ENCODE peak calls at places on chromosomes 11 and 22, in nine cellular contexts. U is AG09309; Z is posterior vena cava; F is stimulated activated naive CD8-positive, alpha-beta T cell treated with anti-CD3 and anti-CD28 coated beads, Interleukin-15, amount 100 ng/mL, for 72 hours; P is anterior cingulate cortex; Q is GM19239; R is activated T-helper 1 cell treated with anti-CD3 and anti-CD28 coated beads, Interleukin-12 subunit alpha, Interleukin-12 subunit beta, Interleukin-2, Interleukin-4 antibody, amounts not matched to agents 30 ng/mL and 10 ng/mL and 1 ng/mL, durations not matched to agents 14 hours and 24 hours and 36 hours; S is astrocyte of the cerebellum; A is activated naive CD4-positive, alpha-beta T cell treated with anti-CD3 and anti-CD28 coated beads, Interleukin-2, amount 50 U/mL, for 16 hours. L is an unnamed sample.

GRCh38 chr22:49216579-49216978 is 611.1 kb downstream of the BRD1 start:
- DNase-seq in Q (no peak), U (no peak), R (no peak), S (no peak), F (no peak), P (no peak), Z (peak; percentile 47), A (no peak), L (no peak)

GRCh38 chr22:39773976-39774539 is 119.5 kb downstream of the ENTHD1 start:
- DNase-seq in U (no peak), S (no peak), Q (peak; percentile 36), Z (no peak), R (peak; percentile 64), F (peak; percentile 26), A (peak; percentile 27), P (no peak), L (no peak)

GRCh38 chr11:71485063-71485399 is 32.0 kb downstream of the NADSYN1 start:
- DNase-seq in Q (no peak), U (no peak), P (no peak), S (no peak), A (no peak), Z (peak; percentile 24), F (no peak), R (no peak), L (no peak)

GRCh38 chr22:37981282-37982011 is 2.9 kb downstream of the SOX10 start:
- DNase-seq in F (no peak), P (no peak), S (no peak), Q (no peak), A (no peak), Z (no peak), R (no peak), U (no peak), L (no peak)

GRCh38 chr11:120063686-120064340 is 74.1 kb downstream of the TRIM29 start:
- DNase-seq in U (no peak), F (no peak), Z (peak; percentile 36), P (no peak), Q (no peak), S (no peak), R (no peak), A (no peak), L (no peak)

GRCh38 chr22:25564320-25564978 is at the start of gene GRK3:
- DNase-seq in P (no peak), R (peak; percentile 70), U (no peak), Z (peak; percentile 90), A (peak; percentile 71), Q (peak; percentile 67), S (no peak), F (peak; percentile 72), L (peak; percentile 79)

GRCh38 chr22:43385770-43386641 is 25.8 kb upstream of the MPPED1 start:
- DNase-seq in A (peak; percentile 69), F (peak; percentile 68), R (peak; percentile 58), U (no peak), S (peak; percentile 47), P (peak; percentile 61), Q (peak; percentile 74), Z (peak; percentile 94), L (peak; percentile 90)

GRCh38 chr11:13152736-13153541 is 124.7 kb upstream of the BMAL1 start:
- DNase-seq in R (no peak), Z (no peak), F (no peak), S (no peak), P (no peak), A (no peak), Q (no peak), U (no peak), L (no peak)

GRCh38 chr11:117083011-117083940 is 15.0 kb downstream of the SIK3 start:
- DNase-seq in R (no peak), Z (no peak), U (no peak), P (no peak), Q (no peak), S (no peak), A (no peak), F (no peak), L (no peak)

GRCh38 chr11:61602775-61603569 is 22.1 kb upstream of the SYT7 start:
- DNase-seq in F (no peak), U (peak; percentile 94), A (no peak), R (no peak), Z (peak; percentile 94), Q (no peak), S (peak; percentile 70), P (peak; percentile 26), L (peak; percentile 99)

GRCh38 chr11:124898711-124899110 is 1.0 kb upstream of the ROBO4 start:
- DNase-seq in U (no peak), P (no peak), A (no peak), Q (no peak), Z (no peak), S (peak; percentile 45), F (no peak), R (no peak), L (peak; percentile 84)

GRCh38 chr22:26169312-26170111 is at the start of gene SEZ6L:
- DNase-seq in Z (peak; percentile 80), A (no peak), S (no peak), P (no peak), Q (no peak), U (no peak), R (no peak), F (no peak), L (no peak)

GRCh38 chr11:70443043-70444030 is 45.0 kb downstream of the CTTN start:
- DNase-seq in Z (peak; percentile 60), Q (no peak), P (no peak), S (no peak), F (no peak), U (no peak), R (no peak), A (no peak), L (no peak)

GRCh38 chr11:65903068-65903481 is 2.9 kb upstream of the FOSL1 start:
- DNase-seq in U (no peak), Q (no peak), R (no peak), F (no peak), A (no peak), Z (no peak), P (no peak), S (no peak), L (peak; percentile 93)

GRCh38 chr22:45064313-45065268 is 54.8 kb upstream of the PHF21B start:
- DNase-seq in R (peak; percentile 39), S (peak; percentile 69), Q (no peak), Z (no peak), A (peak; percentile 56), U (peak; percentile 42), F (peak; percentile 57), P (no peak), L (peak; percentile 85)

GRCh38 chr11:16511109-16511806 is 154.9 kb upstream of the SOX6 start:
- DNase-seq in R (no peak), P (no peak), A (no peak), F (no peak), Q (no peak), S (peak; percentile 18), U (no peak), Z (no peak), L (peak; percentile 0)

GRCh38 chr11:22634897-22635629 is 9.4 kb upstream of the FANCF start:
- DNase-seq in R (no peak), F (no peak), P (no peak), U (no peak), A (no peak), S (no peak), Q (no peak), Z (no peak), L (peak; percentile 6)

GRCh38 chr11:95991545-95991944 is 67.6 kb upstream of the MTMR2 start:
- DNase-seq in Q (no peak), A (no peak), F (no peak), S (peak; percentile 80), R (no peak), U (peak; percentile 46), Z (no peak), P (no peak), L (no peak)

L was measured in foreskin fibroblast.